ENCODE peak calls at places on chromosomes 2 and 18, in four cellular contexts. J is stimulated activated CD8-positive, alpha-beta memory T cell treated with anti-CD3 and anti-CD28 coated beads, Interleukin-7, amount 100 ng/mL, for 24 hours; N is dorsolateral prefrontal cortex; I is PC-3. A is an unnamed sample.

GRCh38 chr18:24063121-24063731 is 48.7 kb downstream of the TTC39C start:
- DNase-seq in J (no peak), I (peak), N (no peak), A (no peak)

GRCh38 chr2:30236591-30237245 is 5.4 kb downstream of the LBH start:
- DNase-seq in I (no peak), J (no peak), N (no peak), A (no peak)

GRCh38 chr2:224780096-224780495 is 63.9 kb upstream of the CCDC195 start:
- DNase-seq in N (no peak), J (no peak), I (no peak), A (no peak)

GRCh38 chr2:230798769-230799399 is 65.9 kb upstream of the ITM2C start:
- DNase-seq in N (no peak), J (no peak), I (peak), A (no peak)

GRCh38 chr2:17830053-17831034 is 14.1 kb downstream of the MSGN1 start:
- DNase-seq in I (peak), N (peak), J (no peak), A (peak)

GRCh38 chr2:201806442-201806841 is at the start of gene CDK15:
- DNase-seq in J (no peak), I (no peak), N (no peak), A (no peak)

GRCh38 chr2:234091432-234091879 is 41.0 kb downstream of the SPP2 start:
- DNase-seq in J (no peak), N (no peak), I (peak), A (no peak)

GRCh38 chr2:84878896-84879594 is 1.8 kb downstream of the TRABD2A start:
- DNase-seq in I (no peak), N (no peak), J (no peak), A (no peak)

GRCh38 chr18:2027026-2027425 is 544.3 kb downstream of the METTL4 start:
- DNase-seq in N (no peak), I (no peak), J (no peak), A (no peak)

GRCh38 chr2:176115883-176116813 is at the start of gene HOXD10:
- DNase-seq in I (no peak), N (no peak), J (no peak), A (no peak)

GRCh38 chr18:73564073-73564472 is 583.6 kb downstream of the FBXO15 start:
- DNase-seq in N (no peak), J (no peak), I (peak), A (no peak)

GRCh38 chr2:68698567-68699377 is 35.8 kb upstream of the ARHGAP25 start:
- DNase-seq in I (no peak), N (no peak), J (no peak), A (no peak)

GRCh38 chr2:234249873-234250272 is 199.4 kb downstream of the SPP2 start:
- DNase-seq in I (peak), N (no peak), J (no peak), A (no peak)

GRCh38 chr2:237474931-237475703 is 11.9 kb upstream of the MLPH start:
- DNase-seq in N (peak), J (peak), I (peak), A (peak)

GRCh38 chr2:7915302-7916200 is 766.3 kb upstream of the ID2 start:
- DNase-seq in J (no peak), N (no peak), I (no peak), A (no peak)

GRCh38 chr2:197433770-197434438 is 924 bp downstream of the SF3B1 start:
- DNase-seq in I (no peak), J (no peak), N (no peak), A (no peak)

GRCh38 chr2:124080281-124081153 is 55.4 kb downstream of the CNTNAP5 start:
- DNase-seq in N (no peak), I (no peak), J (no peak), A (no peak)

GRCh38 chr2:230669386-230669935 is 43.2 kb upstream of the CAB39 start:
- DNase-seq in J (no peak), N (no peak), I (no peak), A (no peak)

GRCh38 chr2:696463-696862 is 19.3 kb upstream of the TMEM18 start:
- DNase-seq in I (no peak), J (no peak), N (no peak), A (no peak)

GRCh38 chr2:132668986-132669853 is 785 bp downstream of the LYPD1 start:
- DNase-seq in J (no peak), I (peak), N (no peak), A (no peak)

GRCh38 chr2:190596998-190597397 is 51.9 kb upstream of the NAB1 start:
- DNase-seq in I (no peak), N (no peak), J (no peak), A (no peak)

GRCh38 chr2:230717595-230717994 is 5.0 kb downstream of the CAB39 start:
- DNase-seq in J (no peak), I (no peak), N (no peak), A (no peak)

GRCh38 chr18:56795381-56795780 is 144.2 kb downstream of the WDR7 start:
- DNase-seq in J (no peak), I (peak), N (no peak), A (no peak)

GRCh38 chr2:65514555-65515195 is 82.3 kb upstream of the SPRED2 start:
- DNase-seq in N (no peak), I (no peak), J (no peak), A (no peak)

GRCh38 chr18:10376735-10377134 is 77.7 kb upstream of the APCDD1 start:
- DNase-seq in N (no peak), J (no peak), I (no peak), A (no peak)

GRCh38 chr18:6782861-6783260 is 53.3 kb downstream of the ARHGAP28 start:
- DNase-seq in J (no peak), I (peak), N (no peak), A (no peak)

GRCh38 chr2:83364264-83364663 is 1094.8 kb downstream of the SUCLG1 start:
- DNase-seq in N (no peak), I (peak), J (no peak), A (no peak)

GRCh38 chr2:240460243-240460630 is 24.8 kb downstream of the GPC1 start:
- DNase-seq in I (no peak), J (no peak), N (peak), A (no peak)

GRCh38 chr18:57107141-57107832 is 39.6 kb upstream of the BOD1L2 start:
- DNase-seq in I (peak), J (no peak), N (no peak), A (no peak)